ENCODE peak calls at places on chromosomes 12 and 14, in eight cellular contexts. M is GM12891, G is breast epithelium, C is endothelial cell of umbilical vein, B is H1, P is Panc1, E is GM23338, D is HepG2. W is an unnamed sample.
A peak's percentile ranks its signal among the peaks of the same experiment; 100 is the strongest.

GRCh38 chr12:57744194-57744776 is 554 bp upstream of the TSPAN31 start:
- DNase-seq in G (peak; percentile 66), P (peak; percentile 73), M (no peak), B (peak; percentile 78), C (no peak), D (no peak), E (no peak), W (peak; percentile 89)

GRCh38 chr12:15756822-15757221 is 32.4 kb downstream of the EPS8 start:
- DNase-seq in P (no peak), M (no peak), E (no peak), G (no peak), B (no peak), D (no peak), C (no peak), W (no peak)

GRCh38 chr12:91196436-91196835 is 13.8 kb upstream of the DCN start:
- DNase-seq in E (no peak), G (no peak), B (no peak), P (no peak), D (no peak), C (no peak), M (no peak), W (no peak)

GRCh38 chr12:112711507-112711906 is 80.0 kb upstream of the RPH3A start:
- DNase-seq in D (no peak), E (no peak), G (no peak), M (no peak), P (no peak), C (no peak), B (no peak), W (no peak)

GRCh38 chr14:69321601-69322330 is 61.8 kb downstream of the GALNT16 start:
- DNase-seq in B (no peak), E (no peak), M (no peak), C (no peak), G (no peak), P (no peak), D (no peak), W (no peak)

GRCh38 chr12:130838284-130838950 is 633 bp downstream of the STX2 start:
- DNase-seq in G (no peak), M (peak; percentile 26), D (peak; percentile 27), P (no peak), C (peak; percentile 26), E (peak; percentile 65), B (peak; percentile 80), W (no peak)

GRCh38 chr14:31380106-31380505 is 40.2 kb downstream of the HEATR5A start:
- DNase-seq in G (no peak), D (no peak), B (no peak), E (no peak), P (no peak), C (no peak), M (no peak), W (no peak)

GRCh38 chr14:50944647-50945413 is 547 bp upstream of the PYGL start:
- DNase-seq in P (no peak), G (peak; percentile 61), E (no peak), B (no peak), M (no peak), C (peak; percentile 41), D (peak; percentile 94), W (no peak)

GRCh38 chr12:104680506-104680905 is 223.8 kb downstream of the CHST11 start:
- DNase-seq in P (no peak), M (no peak), E (no peak), B (no peak), D (no peak), G (no peak), C (no peak), W (no peak)

GRCh38 chr14:75186953-75187352 is 10.5 kb upstream of the TMED10 start:
- DNase-seq in B (no peak), M (no peak), G (no peak), P (no peak), D (no peak), C (no peak), E (no peak), W (no peak)

GRCh38 chr12:51421266-51421884 is 3.3 kb upstream of the SLC4A8 start:
- DNase-seq in B (peak; percentile 68), P (peak; percentile 41), D (peak; percentile 48), G (no peak), C (peak; percentile 63), M (no peak), E (peak; percentile 87), W (peak; percentile 63)

GRCh38 chr12:12941450-12942350 is 10.3 kb downstream of the GPRC5D start:
- DNase-seq in G (no peak), D (no peak), B (no peak), C (no peak), M (no peak), P (no peak), E (no peak), W (no peak)

GRCh38 chr12:86530996-86531655 is 274.9 kb upstream of the MGAT4C start:
- DNase-seq in B (no peak), D (no peak), C (no peak), M (no peak), P (no peak), G (no peak), E (no peak), W (no peak)

GRCh38 chr12:55932546-55932919 is 1.6 kb downstream of the DGKA start:
- DNase-seq in G (no peak), B (no peak), C (peak; percentile 45), D (no peak), P (no peak), E (no peak), M (no peak), W (peak; percentile 77)

DNA sequence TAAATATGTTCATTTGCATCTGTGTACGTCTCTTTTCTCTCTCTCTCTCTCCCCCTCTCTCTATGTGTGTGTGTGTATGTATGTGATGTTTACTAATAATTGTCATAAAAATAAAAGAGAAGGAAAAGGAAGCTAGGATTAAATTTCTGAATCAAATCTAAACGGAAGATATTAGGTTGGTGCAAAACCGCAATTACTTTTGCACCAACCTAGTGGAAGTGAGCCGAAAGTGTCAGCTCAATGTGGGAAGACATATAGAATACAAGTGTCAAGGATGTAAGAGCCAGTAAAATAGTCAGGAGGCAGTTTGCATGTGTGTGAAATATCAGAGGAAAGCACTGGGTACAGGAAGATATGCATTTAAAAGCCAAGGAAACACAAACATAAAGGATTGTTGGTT is 18.5 kb upstream of the OR4K17 start:
- DNase-seq in D (no peak), B (no peak), M (no peak), G (no peak), E (no peak), C (no peak), P (no peak), W (no peak)
- TF ChIP-seq POLR2AphosphoS5 in D (no peak), B (no peak), M (no peak), G (no peak), E (no peak), C (no peak), P (no peak), W (no peak)

GRCh38 chr12:8648598-8649205 is 13.9 kb downstream of the MFAP5 start:
- DNase-seq in B (no peak), P (no peak), C (no peak), D (no peak), G (no peak), E (no peak), M (peak; percentile 56), W (no peak)
- TF ChIP-seq POLR2AphosphoS5 in B (no peak), P (no peak), C (no peak), D (no peak), G (no peak), E (no peak), M (peak; percentile 55), W (no peak)

GRCh38 chr12:123389560-123390351 is 5.8 kb downstream of the KMT5A start:
- DNase-seq in M (peak; percentile 55), E (peak; percentile 74), B (peak; percentile 60), D (peak; percentile 45), G (no peak), P (no peak), C (peak; percentile 25), W (peak; percentile 17)

GRCh38 chr12:123387508-123388217 is 3.7 kb downstream of the KMT5A start:
- DNase-seq in G (no peak), C (peak; percentile 12), E (peak; percentile 12), D (no peak), M (no peak), P (no peak), B (no peak), W (peak; percentile 45)

GRCh38 chr12:123388948-123389559 is 5.1 kb downstream of the KMT5A start:
- DNase-seq in E (peak; percentile 21), C (no peak), G (no peak), D (no peak), M (peak; percentile 49), B (no peak), P (no peak), W (no peak)

GRCh38 chr12:123390415-123391093 is 6.6 kb downstream of the KMT5A start:
- DNase-seq in G (no peak), D (no peak), B (no peak), P (no peak), C (peak; percentile 64), E (no peak), M (no peak), W (no peak)

DNA sequence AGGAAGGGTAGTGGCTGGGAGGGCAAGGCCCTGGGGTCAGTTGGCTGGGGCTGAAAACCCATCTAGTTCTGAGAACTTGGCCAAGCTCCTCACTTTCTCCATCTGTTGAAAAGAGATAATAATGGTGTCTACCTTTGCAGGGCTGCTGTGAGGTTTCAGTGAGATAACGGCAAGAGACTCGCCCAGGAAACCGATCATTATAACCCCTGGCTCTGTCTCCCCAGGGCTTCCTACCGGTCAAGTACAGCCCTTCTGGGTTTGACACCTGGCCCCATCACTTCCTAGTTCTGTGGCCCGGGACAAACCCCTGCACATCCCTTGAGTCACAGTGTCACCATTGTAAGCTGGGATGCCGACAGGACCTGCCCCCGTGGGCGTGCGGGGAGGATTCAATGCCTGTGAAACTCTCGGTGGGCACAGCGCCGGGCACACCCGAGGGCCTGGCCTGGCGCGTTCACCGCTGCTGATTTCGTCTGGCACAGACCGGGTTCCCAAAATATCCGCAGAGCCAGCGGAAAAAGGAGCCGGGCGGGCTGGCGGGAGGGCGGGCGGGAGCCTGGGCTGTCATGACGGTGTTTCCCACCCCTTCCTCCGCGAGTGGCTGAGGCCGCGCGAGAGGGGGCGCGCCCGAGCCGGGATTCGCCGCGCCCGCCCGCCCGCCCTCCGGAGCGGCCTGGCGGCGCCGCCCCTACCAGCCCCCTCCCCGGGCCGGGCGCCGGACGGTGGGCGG is 4.5 kb downstream of the KMT5A start:
- DNase-seq in P (no peak), M (peak; percentile 82), C (peak; percentile 61), D (peak; percentile 58), B (peak; percentile 64), E (peak; percentile 70), G (peak; percentile 71), W (no peak)
- TF ChIP-seq POLR2AphosphoS5 in P (no peak), M (peak; percentile 30), C (peak; percentile 36), D (no peak), B (no peak), E (no peak), G (peak; percentile 53), W (peak; percentile 22)

GRCh38 chr12:64671682-64672081 is 61.4 kb downstream of the RASSF3 start:
- DNase-seq in E (no peak), P (no peak), C (no peak), M (no peak), D (no peak), G (no peak), B (no peak), W (no peak)

GRCh38 chr12:64666054-64666914 is 56.0 kb downstream of the RASSF3 start:
- DNase-seq in M (no peak), P (no peak), D (peak; percentile 43), G (no peak), B (no peak), E (no peak), C (peak; percentile 73), W (no peak)

GRCh38 chr12:64670856-64671639 is 60.8 kb downstream of the RASSF3 start:
- DNase-seq in M (no peak), E (no peak), D (no peak), G (no peak), P (no peak), B (no peak), C (peak; percentile 59), W (no peak)

GRCh38 chr12:64670039-64670438 is 59.7 kb downstream of the RASSF3 start:
- DNase-seq in C (peak; percentile 41), M (no peak), E (no peak), D (no peak), B (no peak), G (no peak), P (no peak), W (no peak)

GRCh38 chr12:64669270-64669842 is 59.1 kb downstream of the RASSF3 start:
- DNase-seq in D (peak; percentile 49), C (peak; percentile 81), M (no peak), P (no peak), B (no peak), E (peak; percentile 42), G (no peak), W (peak; percentile 51)
- TF ChIP-seq POLR2AphosphoS5 in D (no peak), C (peak; percentile 12), M (no peak), P (no peak), B (no peak), E (no peak), G (no peak), W (no peak)

W was measured in HL-60.